ENCODE peak calls at places on chromosome 19, in seven cellular contexts. W, U, S, H, F, B and E are unnamed samples.

GRCh38 chr19:10419200-10419645 is 1.1 kb upstream of the PDE4A start:
- DNase-seq in S (peak), F (no peak), B (no peak), U (no peak), W (no peak), H (peak), E (no peak)

GRCh38 chr19:43474986-43475705 is 9.7 kb upstream of the LYPD3 start:
- DNase-seq in U (peak), W (peak), B (peak), F (peak), H (peak), S (peak), E (peak)

GRCh38 chr19:1027020-1027952 is 878 bp downstream of the CNN2 start:
- DNase-seq in W (no peak), H (peak), F (no peak), B (no peak), U (peak), S (no peak), E (no peak)

GRCh38 chr19:30696514-30696913 is 324.3 kb downstream of the ZNF536 start:
- DNase-seq in B (peak), F (no peak), W (no peak), S (peak), H (no peak), U (no peak), E (no peak)

GRCh38 chr19:2636897-2637683 is 65.4 kb downstream of the GNG7 start:
- DNase-seq in F (no peak), B (peak), W (peak), H (peak), S (peak), U (peak), E (peak)

GRCh38 chr19:4140237-4140711 is 13.2 kb upstream of the CREB3L3 start:
- DNase-seq in H (peak), W (no peak), S (peak), F (no peak), B (peak), U (no peak), E (no peak)

GRCh38 chr19:35029737-35030256 is 473 bp upstream of the SCN1B start:
- DNase-seq in H (peak), U (no peak), B (no peak), S (no peak), W (no peak), F (no peak), E (no peak)

GRCh38 chr19:16462757-16463250 is 9.0 kb downstream of the EPS15L1 start:
- DNase-seq in U (no peak), H (peak), F (no peak), B (no peak), S (no peak), W (no peak), E (no peak)

GRCh38 chr19:49814010-49814409 is 918 bp upstream of the FUZ start:
- DNase-seq in U (no peak), W (no peak), H (peak), B (no peak), F (no peak), S (no peak), E (no peak)

GRCh38 chr19:3322199-3322978 is 44.0 kb upstream of the NFIC start:
- DNase-seq in U (peak), F (no peak), W (peak), H (no peak), S (no peak), B (no peak), E (no peak)

GRCh38 chr19:47512183-47512947 is 2.5 kb downstream of the NAPA start:
- DNase-seq in S (no peak), U (no peak), H (peak), B (no peak), F (no peak), W (no peak), E (no peak)

GRCh38 chr19:19033426-19034203 is at the start of the genes ARMC6 and SUGP2:
- DNase-seq in W (peak), B (peak), U (peak), F (peak), S (peak), H (peak), E (peak)

GRCh38 chr19:18265611-18265981 is 8.7 kb downstream of the IQCN start:
- DNase-seq in B (no peak), S (no peak), W (no peak), H (no peak), U (no peak), F (no peak), E (no peak)

GRCh38 chr19:11651062-11651461 is 53.8 kb downstream of the ZNF627 start:
- DNase-seq in F (no peak), H (no peak), B (no peak), W (no peak), U (no peak), S (no peak), E (no peak)

GRCh38 chr19:54470991-54471782 is 1.9 kb downstream of the CDC42EP5 start:
- DNase-seq in W (peak), F (no peak), S (no peak), H (peak), B (peak), U (peak), E (peak)

GRCh38 chr19:18830488-18830887 is 1.3 kb upstream of the UPF1 start:
- DNase-seq in W (no peak), F (no peak), S (no peak), B (no peak), H (no peak), U (no peak), E (no peak)

GRCh38 chr19:33727331-33728028 is 69.2 kb upstream of the KCTD15 start:
- DNase-seq in U (no peak), W (no peak), S (peak), B (no peak), F (no peak), H (no peak), E (no peak)

GRCh38 chr19:19021115-19021514 is 12.2 kb downstream of the SUGP2 start:
- DNase-seq in S (no peak), F (no peak), H (peak), W (no peak), B (no peak), U (no peak), E (no peak)

GRCh38 chr19:5961969-5962945 is 15.7 kb downstream of the RANBP3 start:
- DNase-seq in U (peak), W (peak), F (no peak), B (peak), H (peak), S (no peak), E (no peak)

GRCh38 chr19:42273407-42274064 is 4.5 kb downstream of the CIC start:
- DNase-seq in S (no peak), F (no peak), W (peak), B (no peak), H (no peak), U (no peak), E (no peak)

GRCh38 chr19:571127-571974 is 1.0 kb upstream of the BSG start:
- DNase-seq in W (no peak), S (peak), U (peak), H (peak), F (no peak), B (no peak), E (no peak)

GRCh38 chr19:5293607-5294089 is 47.0 kb downstream of the PTPRS start:
- DNase-seq in W (no peak), F (no peak), S (peak), B (peak), H (peak), U (peak), E (peak)

GRCh38 chr19:10191347-10191746 is 3.4 kb downstream of the DNMT1 start:
- DNase-seq in S (no peak), H (peak), W (peak), U (no peak), F (peak), B (no peak), E (peak)

GRCh38 chr19:30385174-30385573 is 13.0 kb downstream of the ZNF536 start:
- DNase-seq in H (no peak), W (no peak), B (no peak), U (no peak), S (no peak), F (no peak), E (no peak)

GRCh38 chr19:6551091-6551490 is 20.3 kb downstream of the TNFSF9 start:
- DNase-seq in B (no peak), U (no peak), H (no peak), W (no peak), S (no peak), F (no peak), E (no peak)

GRCh38 chr19:14979136-14979497 is 547 bp downstream of the SLC1A6 start:
- DNase-seq in F (no peak), B (no peak), W (no peak), U (no peak), H (no peak), S (no peak), E (no peak)
- H3K4me3 ChIP-seq in F (no peak), B (no peak), W (no peak), U (peak), H (no peak), S (no peak), E (no peak)

DNA sequence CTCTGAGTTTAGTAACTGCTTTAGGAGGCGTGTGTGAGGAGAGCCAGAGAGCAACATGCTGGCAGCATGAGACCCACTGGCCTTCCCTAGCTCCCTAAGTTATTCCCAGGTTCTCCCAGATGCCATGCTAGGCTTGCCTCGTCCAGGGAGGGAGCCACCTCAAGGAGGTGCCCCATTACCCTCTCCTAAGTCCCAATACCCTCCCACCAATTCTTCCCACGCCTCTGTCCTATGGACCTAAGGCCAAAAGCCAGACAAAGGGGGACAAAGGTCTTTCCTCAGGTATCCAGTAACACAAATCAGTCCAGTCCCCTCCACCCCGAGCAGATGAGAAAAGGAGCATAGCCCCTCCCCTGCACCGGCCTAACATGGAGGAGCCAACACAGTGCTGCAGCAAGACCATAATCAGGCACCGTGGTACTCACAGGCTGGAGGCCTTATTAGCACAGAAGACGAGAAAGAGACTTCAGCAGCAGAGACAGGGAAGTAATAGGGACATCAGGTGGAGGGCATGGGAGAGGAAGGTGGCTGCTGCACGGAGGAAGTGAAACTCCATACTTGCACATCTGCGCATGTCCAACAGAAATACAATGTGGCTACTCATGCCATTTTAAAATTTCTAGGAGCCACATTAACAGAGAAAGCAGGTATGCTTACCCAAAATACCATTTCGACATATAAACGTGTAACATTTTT is 46.3 kb downstream of the BRD4 start:
- DNase-seq in S (no peak), F (no peak), H (no peak), W (no peak), U (no peak), B (no peak), E (no peak)
- H3K4me3 ChIP-seq in S (no peak), F (no peak), H (no peak), W (no peak), U (no peak), B (no peak), E (no peak)

DNA sequence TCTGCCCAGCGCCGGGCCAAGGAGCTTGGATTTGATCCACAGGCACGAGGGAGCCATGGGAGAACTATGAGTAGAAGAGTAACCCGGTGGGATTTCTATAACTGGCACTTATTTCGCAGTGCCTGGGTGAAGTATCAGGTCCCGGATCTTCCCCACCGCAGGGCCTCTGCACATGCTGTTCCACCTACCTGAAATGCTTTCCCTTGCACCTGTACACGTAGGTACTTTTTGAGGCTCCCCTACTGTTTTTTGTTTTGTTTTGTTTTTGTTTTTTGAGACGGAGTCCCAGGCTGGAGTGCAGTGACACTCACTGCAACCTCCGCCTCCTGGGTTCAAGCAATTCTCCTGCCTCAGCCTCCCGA is 402 bp upstream of the KANK3 start:
- DNase-seq in W (no peak), U (no peak), B (no peak), S (no peak), F (no peak), H (no peak), E (no peak)
- H3K4me3 ChIP-seq in W (no peak), U (peak), B (no peak), S (no peak), F (peak), H (peak), E (peak)

GRCh38 chr19:48663667-48664066 is 9.2 kb downstream of the NTN5 start:
- DNase-seq in B (no peak), U (no peak), W (no peak), F (no peak), S (no peak), H (no peak), E (no peak)

GRCh38 chr19:48658483-48658882 is 12.5 kb upstream of the CA11 start:
- DNase-seq in F (no peak), U (no peak), B (no peak), W (no peak), S (no peak), H (no peak), E (no peak)

GRCh38 chr19:48661746-48662145 is 11.1 kb downstream of the NTN5 start:
- DNase-seq in B (no peak), U (no peak), H (no peak), F (no peak), W (no peak), S (no peak), E (no peak)

GRCh38 chr19:48659768-48660167 is 13.0 kb downstream of the NTN5 start:
- DNase-seq in W (no peak), U (no peak), S (no peak), H (peak), F (no peak), B (no peak), E (no peak)

GRCh38 chr19:48660854-48661731 is 11.7 kb downstream of the NTN5 start:
- DNase-seq in F (no peak), B (peak), U (peak), H (peak), S (peak), W (peak), E (peak)
- H3K4me3 ChIP-seq in F (no peak), B (no peak), U (no peak), H (no peak), S (no peak), W (no peak), E (no peak)

GRCh38 chr19:38250821-38251563 is 5.2 kb downstream of the PPP1R14A start:
- DNase-seq in S (no peak), B (peak), U (peak), F (no peak), W (peak), H (peak), E (peak)
- H3K4me3 ChIP-seq in S (no peak), B (no peak), U (peak), F (no peak), W (peak), H (peak), E (peak)

GRCh38 chr19:45003485-45003884 is 2.2 kb downstream of the RELB start:
- DNase-seq in H (no peak), U (no peak), S (no peak), B (no peak), W (no peak), F (no peak), E (no peak)

GRCh38 chr19:44998025-44998424 is 3.2 kb upstream of the RELB start:
- DNase-seq in S (no peak), F (no peak), H (no peak), U (no peak), W (no peak), B (no peak), E (no peak)

GRCh38 chr19:45005787-45006186 is 4.5 kb downstream of the RELB start:
- DNase-seq in B (no peak), W (no peak), S (no peak), U (no peak), F (no peak), H (no peak), E (no peak)

GRCh38 chr19:45001087-45001739 is at the start of gene RELB:
- DNase-seq in U (peak), W (peak), H (peak), B (peak), F (peak), S (peak), E (peak)
- H3K4me3 ChIP-seq in U (peak), W (peak), H (peak), B (peak), F (peak), S (peak), E (peak)

GRCh38 chr19:22625266-22626035 is 8.7 kb upstream of the ZNF492 start:
- DNase-seq in S (no peak), B (no peak), F (no peak), H (no peak), W (no peak), U (no peak), E (no peak)

GRCh38 chr19:22620912-22621311 is 13.2 kb upstream of the ZNF492 start:
- DNase-seq in B (no peak), U (no peak), S (no peak), W (no peak), H (no peak), F (no peak), E (no peak)

GRCh38 chr19:22623841-22624221 is 10.3 kb upstream of the ZNF492 start:
- DNase-seq in U (peak), W (no peak), F (no peak), H (no peak), S (no peak), B (no peak), E (no peak)

GRCh38 chr19:22622020-22622419 is 12.1 kb upstream of the ZNF492 start:
- DNase-seq in F (no peak), H (no peak), B (no peak), W (no peak), S (no peak), U (no peak), E (no peak)

GRCh38 chr19:22622901-22623840 is 11.0 kb upstream of the ZNF492 start:
- DNase-seq in H (peak), B (no peak), F (no peak), U (peak), W (peak), S (no peak), E (peak)
- H3K4me3 ChIP-seq in H (no peak), B (peak), F (no peak), U (peak), W (peak), S (no peak), E (peak)

DNA sequence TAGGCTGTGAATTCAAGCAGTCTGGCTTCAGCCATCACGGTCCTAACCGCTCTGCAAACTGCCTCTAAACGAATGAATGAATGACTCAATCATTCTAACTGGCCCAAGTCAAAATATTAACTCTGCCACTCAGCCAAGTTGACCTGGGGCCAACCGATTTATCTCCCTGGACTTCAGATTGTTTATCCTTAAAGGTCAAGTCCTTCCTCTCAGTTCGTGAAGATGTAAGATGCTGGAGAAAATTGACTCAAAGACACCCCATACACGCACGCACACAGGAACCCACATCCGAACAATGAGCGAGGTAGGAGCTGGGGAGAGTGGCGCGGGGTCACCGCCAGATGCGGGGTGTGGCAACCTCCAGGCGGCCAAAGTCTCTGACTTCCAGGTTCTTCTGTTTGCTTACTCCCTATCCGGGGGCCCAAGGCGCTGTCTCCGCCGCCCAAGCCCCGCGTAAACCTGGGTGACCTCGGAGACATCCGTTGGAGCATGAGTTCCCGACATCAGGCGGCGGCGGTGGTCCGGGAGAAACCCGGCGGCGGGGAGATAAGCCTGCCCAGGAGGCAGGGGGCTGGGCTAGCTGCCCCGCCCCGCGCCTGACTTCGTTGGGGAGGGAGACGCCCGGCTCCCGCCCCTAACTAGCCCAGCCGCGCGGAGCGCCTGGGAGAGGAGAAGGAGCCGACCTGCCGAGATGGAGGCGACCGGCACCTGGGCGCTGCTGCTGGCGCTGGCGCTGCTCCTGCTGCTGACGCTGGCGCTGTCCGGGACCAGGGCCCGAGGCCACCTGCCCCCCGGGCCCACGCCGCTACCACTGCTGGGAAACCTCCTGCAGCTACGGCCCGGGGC is at the start of gene CYP2S1:
- DNase-seq in S (no peak), H (peak), W (peak), U (peak), F (no peak), B (peak), E (no peak)
- H3K4me3 ChIP-seq in S (no peak), H (no peak), W (no peak), U (peak), F (peak), B (no peak), E (no peak)